ENCODE peak calls at places on chromosomes 4 and X, in eight cellular contexts. H is HCT116; L is iris pigment epithelial cell; C is CD8-positive, alpha-beta memory T cell; M is amniotic stem cell; Z is activated T-cell treated with anti-CD3 and anti-CD28 coated beads for 1 hour; I is substantia nigra; S is T-helper 9 cell. V is an unnamed sample.

GRCh38 chr4:109614466-109614865 is 54.4 kb downstream of the MCUB start:
- DNase-seq in I (no peak), C (no peak), Z (no peak), L (peak; percentile 18), M (no peak), S (no peak), H (no peak), V (no peak)

GRCh38 chrX:87900320-87900908 is 382.8 kb downstream of the KLHL4 start:
- DNase-seq in Z (no peak), I (no peak), S (peak; percentile 7), H (no peak), L (no peak), C (no peak), M (no peak), V (peak; percentile 10)

GRCh38 chr4:7725951-7726350 is 213.7 kb downstream of the AFAP1 start:
- DNase-seq in I (peak; percentile 4), H (no peak), S (no peak), Z (no peak), C (no peak), L (no peak), M (no peak), V (no peak)

GRCh38 chr4:106365613-106366012 is 3.0 kb downstream of the GIMD1 start:
- DNase-seq in L (peak; percentile 93), Z (no peak), C (no peak), S (no peak), M (peak; percentile 80), H (no peak), I (no peak), V (no peak)

GRCh38 chrX:30748337-30748960 is 95.2 kb downstream of the GK start:
- DNase-seq in S (no peak), L (no peak), H (no peak), C (no peak), M (no peak), Z (no peak), I (no peak), V (no peak)

GRCh38 chr4:40185830-40186664 is 10.8 kb upstream of the RHOH start:
- DNase-seq in H (no peak), S (no peak), C (no peak), I (no peak), L (peak; percentile 21), Z (no peak), M (no peak), V (no peak)

GRCh38 chr4:109559625-109559982 is 442 bp upstream of the MCUB start:
- DNase-seq in Z (peak; percentile 35), L (peak; percentile 52), M (no peak), H (no peak), C (peak; percentile 24), S (no peak), I (no peak), V (peak; percentile 23)

GRCh38 chr4:19472669-19473068 is 779.0 kb upstream of the SLIT2 start:
- DNase-seq in Z (no peak), H (no peak), C (no peak), L (no peak), M (no peak), S (no peak), I (no peak), V (no peak)

GRCh38 chrX:13103111-13103913 is 58.9 kb upstream of the FAM9C start:
- DNase-seq in H (no peak), Z (no peak), L (no peak), C (no peak), I (no peak), M (no peak), S (no peak), V (no peak)

GRCh38 chr4:157020882-157021281 is 49.3 kb upstream of the PDGFC start:
- DNase-seq in Z (no peak), L (no peak), I (no peak), S (no peak), C (no peak), H (no peak), M (no peak), V (no peak)

GRCh38 chrX:130497531-130497930 is 95.7 kb downstream of the RBMX2 start:
- DNase-seq in H (no peak), S (no peak), I (peak; percentile 45), M (no peak), C (no peak), Z (no peak), L (no peak), V (no peak)

GRCh38 chrX:50450324-50450723 is 20.3 kb downstream of the DGKK start:
- DNase-seq in H (no peak), Z (no peak), S (no peak), I (no peak), C (no peak), M (no peak), L (no peak), V (no peak)

GRCh38 chr4:56746639-56747038 is 65.5 kb upstream of the HOPX start:
- DNase-seq in S (no peak), M (no peak), Z (no peak), L (no peak), I (no peak), C (no peak), H (no peak), V (no peak)

GRCh38 chr4:185272232-185272631 is 62.8 kb downstream of the SNX25 start:
- DNase-seq in S (no peak), I (no peak), M (no peak), Z (no peak), C (no peak), L (peak; percentile 23), H (no peak), V (no peak)

GRCh38 chr4:82452026-82452425 is 21.6 kb downstream of the ENOPH1 start:
- DNase-seq in S (no peak), C (no peak), Z (no peak), I (no peak), L (no peak), M (no peak), H (no peak), V (no peak)

GRCh38 chr4:155738548-155738947 is 20.3 kb upstream of the GUCY1B1 start:
- DNase-seq in S (no peak), M (no peak), C (no peak), Z (no peak), L (peak; percentile 83), H (no peak), I (no peak), V (no peak)

GRCh38 chrX:13029341-13029740 is 15.1 kb downstream of the FAM9C start:
- DNase-seq in S (no peak), Z (peak; percentile 2), C (no peak), H (no peak), I (no peak), M (peak; percentile 3), L (peak; percentile 67), V (no peak)

GRCh38 chrX:153984351-153985178 is 12.0 kb downstream of the TMEM187 start:
- DNase-seq in I (no peak), C (no peak), S (no peak), L (no peak), H (no peak), M (no peak), Z (no peak), V (no peak)

GRCh38 chr4:166324321-166324720 is 451.3 kb downstream of the TLL1 start:
- DNase-seq in Z (no peak), S (no peak), H (peak; percentile 37), I (no peak), M (no peak), L (peak; percentile 7), C (no peak), V (no peak)

GRCh38 chr4:174522183-174523002 is at the start of gene HPGD:
- DNase-seq in L (peak; percentile 8), Z (peak; percentile 33), I (no peak), S (peak; percentile 47), M (no peak), H (no peak), C (peak; percentile 79), V (peak; percentile 37)

GRCh38 chr4:161256716-161257115 is 907.1 kb downstream of the FSTL5 start:
- DNase-seq in M (no peak), Z (no peak), L (peak; percentile 18), S (no peak), I (no peak), H (peak; percentile 7), C (no peak), V (no peak)

GRCh38 chr4:169385356-169385755 is 114.6 kb upstream of the SH3RF1 start:
- DNase-seq in I (no peak), Z (no peak), S (no peak), M (no peak), C (no peak), H (no peak), L (peak; percentile 66), V (no peak)

GRCh38 chr4:101020956-101021355 is 326.4 kb downstream of the PPP3CA start:
- DNase-seq in H (peak; percentile 79), Z (no peak), C (no peak), I (no peak), S (no peak), L (peak; percentile 89), M (peak; percentile 7), V (no peak)

GRCh38 chrX:37454537-37455285 is 105.5 kb downstream of the PRRG1 start:
- DNase-seq in M (no peak), L (peak; percentile 43), I (no peak), Z (no peak), S (no peak), H (peak; percentile 73), C (no peak), V (no peak)

GRCh38 chr4:67861513-67861912 is 22.3 kb downstream of the TMPRSS11D start:
- DNase-seq in H (no peak), M (no peak), Z (no peak), L (no peak), C (no peak), I (no peak), S (no peak), V (no peak)

GRCh38 chrX:40107291-40108083 is 9.7 kb upstream of the BCOR start:
- DNase-seq in L (peak; percentile 30), I (no peak), Z (no peak), H (peak; percentile 77), C (no peak), M (no peak), S (no peak), V (no peak)

GRCh38 chr4:173520921-173521473 is 9.0 kb downstream of the HAND2 start:
- DNase-seq in C (no peak), S (no peak), M (no peak), H (no peak), Z (no peak), L (no peak), I (no peak), V (no peak)

GRCh38 chrX:43618376-43619205 is 37.5 kb upstream of the MAOA start:
- DNase-seq in C (no peak), I (no peak), M (no peak), H (no peak), Z (no peak), S (no peak), L (no peak), V (no peak)

GRCh38 chr4:8393593-8394038 is 46.9 kb downstream of the ACOX3 start:
- DNase-seq in I (peak; percentile 63), C (no peak), L (peak; percentile 99), Z (no peak), S (no peak), M (peak; percentile 97), H (no peak), V (no peak)

GRCh38 chr4:184163813-184164212 is 53.9 kb downstream of the ENPP6 start:
- DNase-seq in C (no peak), M (no peak), H (no peak), L (peak; percentile 21), Z (no peak), S (no peak), I (peak; percentile 31), V (no peak)